ENCODE peak calls at places on chromosome 17, in nine cellular contexts. One of them, this sample, is unnamed. For H3K4me1, the result is how much of the 10 kb centered on the place peaks cover.

GRCh38 chr17:47401100-47401499 is 77.3 kb downstream of the EFCAB13 start:
- DNase-seq in HCT116: no peak
- DNase-seq in mucosa of descending colon: no peak
- DNase-seq in GM23338: no peak
- DNase-seq in prostate gland: no peak
- DNase-seq in body of pancreas: no peak
- DNase-seq in H1: no peak
- DNase-seq in heart left ventricle: no peak
- DNase-seq in heart right ventricle: no peak
- DNase-seq in this sample: no peak

GRCh38 chr17:81044764-81045589 is 10.0 kb downstream of the BAIAP2 start:
- DNase-seq in GM23338: no peak
- DNase-seq in prostate gland: peak
- DNase-seq in mucosa of descending colon: peak
- DNase-seq in HCT116: no peak
- DNase-seq in heart left ventricle: peak
- DNase-seq in body of pancreas: peak
- DNase-seq in heart right ventricle: peak
- DNase-seq in H1: no peak
- DNase-seq in this sample: no peak

GRCh38 chr17:21076242-21076641 is 33.4 kb upstream of the USP22 start:
- DNase-seq in body of pancreas: no peak
- DNase-seq in GM23338: no peak
- DNase-seq in prostate gland: no peak
- DNase-seq in heart right ventricle: no peak
- DNase-seq in heart left ventricle: no peak
- DNase-seq in mucosa of descending colon: no peak
- DNase-seq in HCT116: no peak
- DNase-seq in H1: no peak
- DNase-seq in this sample: no peak

GRCh38 chr17:69908599-69909368 is 166.2 kb upstream of the KCNJ16 start:
- DNase-seq in GM23338: no peak
- DNase-seq in prostate gland: no peak
- DNase-seq in H1: no peak
- DNase-seq in mucosa of descending colon: no peak
- DNase-seq in body of pancreas: no peak
- DNase-seq in HCT116: no peak
- DNase-seq in heart left ventricle: no peak
- DNase-seq in heart right ventricle: no peak
- DNase-seq in this sample: no peak

GRCh38 chr17:47708864-47709541 is 15.0 kb downstream of the TBKBP1 start:
- DNase-seq in HCT116: no peak
- DNase-seq in GM23338: peak
- DNase-seq in body of pancreas: peak
- DNase-seq in H1: no peak
- DNase-seq in prostate gland: no peak
- DNase-seq in heart left ventricle: no peak
- DNase-seq in heart right ventricle: no peak
- DNase-seq in mucosa of descending colon: peak
- DNase-seq in this sample: no peak

GRCh38 chr17:81434079-81434478 is 38.8 kb downstream of the BAHCC1 start:
- DNase-seq in prostate gland: no peak
- DNase-seq in heart left ventricle: no peak
- DNase-seq in heart right ventricle: no peak
- DNase-seq in body of pancreas: peak
- DNase-seq in mucosa of descending colon: no peak
- DNase-seq in GM23338: no peak
- DNase-seq in HCT116: no peak
- DNase-seq in H1: no peak
- DNase-seq in this sample: no peak

GRCh38 chr17:49021095-49021767 is 24.0 kb downstream of the IGF2BP1 start:
- DNase-seq in GM23338: peak
- DNase-seq in heart left ventricle: no peak
- DNase-seq in body of pancreas: no peak
- DNase-seq in prostate gland: no peak
- DNase-seq in heart right ventricle: no peak
- DNase-seq in H1: no peak
- DNase-seq in mucosa of descending colon: no peak
- DNase-seq in HCT116: no peak
- DNase-seq in this sample: no peak

GRCh38 chr17:189444-189843 is 8.0 kb upstream of the DOC2B start:
- DNase-seq in H1: no peak
- DNase-seq in heart right ventricle: no peak
- DNase-seq in body of pancreas: no peak
- DNase-seq in heart left ventricle: no peak
- DNase-seq in mucosa of descending colon: no peak
- DNase-seq in GM23338: no peak
- DNase-seq in HCT116: no peak
- DNase-seq in prostate gland: no peak
- DNase-seq in this sample: no peak

GRCh38 chr17:50715471-50715870 is 3.9 kb upstream of the LUC7L3 start:
- DNase-seq in HCT116: no peak
- DNase-seq in H1: no peak
- DNase-seq in heart left ventricle: no peak
- DNase-seq in body of pancreas: no peak
- DNase-seq in GM23338: no peak
- DNase-seq in prostate gland: no peak
- DNase-seq in mucosa of descending colon: no peak
- DNase-seq in heart right ventricle: no peak
- DNase-seq in this sample: no peak

GRCh38 chr17:81516439-81516838 is 3.8 kb upstream of the ACTG1 start:
- DNase-seq in mucosa of descending colon: no peak
- DNase-seq in H1: no peak
- DNase-seq in heart right ventricle: no peak
- DNase-seq in HCT116: no peak
- DNase-seq in body of pancreas: peak
- DNase-seq in GM23338: no peak
- DNase-seq in heart left ventricle: no peak
- DNase-seq in prostate gland: no peak
- DNase-seq in this sample: no peak

GRCh38 chr17:68621065-68621464 is 19.9 kb upstream of the FAM20A start:
- DNase-seq in HCT116: no peak
- DNase-seq in GM23338: no peak
- DNase-seq in body of pancreas: no peak
- DNase-seq in mucosa of descending colon: no peak
- DNase-seq in heart right ventricle: no peak
- DNase-seq in heart left ventricle: no peak
- DNase-seq in prostate gland: no peak
- DNase-seq in H1: no peak
- DNase-seq in this sample: no peak

GRCh38 chr17:30454635-30455034 is 22.6 kb upstream of the GOSR1 start:
- DNase-seq in GM23338: no peak
- DNase-seq in heart right ventricle: no peak
- DNase-seq in H1: no peak
- DNase-seq in HCT116: no peak
- DNase-seq in body of pancreas: no peak
- DNase-seq in heart left ventricle: no peak
- DNase-seq in prostate gland: no peak
- DNase-seq in mucosa of descending colon: no peak
- DNase-seq in this sample: no peak

GRCh38 chr17:61400786-61401279 is 1.2 kb downstream of the TBX2 start:
- DNase-seq in GM23338: no peak
- DNase-seq in body of pancreas: no peak
- DNase-seq in prostate gland: no peak
- DNase-seq in heart left ventricle: no peak
- DNase-seq in mucosa of descending colon: peak
- DNase-seq in HCT116: no peak
- DNase-seq in heart right ventricle: no peak
- DNase-seq in H1: no peak
- DNase-seq in this sample: no peak

GRCh38 chr17:68973098-68973929 is 18.1 kb upstream of the ABCA8 start:
- DNase-seq in GM23338: no peak
- DNase-seq in HCT116: no peak
- DNase-seq in body of pancreas: no peak
- DNase-seq in H1: no peak
- DNase-seq in mucosa of descending colon: no peak
- DNase-seq in heart right ventricle: no peak
- DNase-seq in prostate gland: no peak
- DNase-seq in heart left ventricle: no peak
- DNase-seq in this sample: no peak

GRCh38 chr17:2068101-2068518 is 13.2 kb downstream of the HIC1 start:
- DNase-seq in mucosa of descending colon: no peak
- DNase-seq in heart left ventricle: no peak
- DNase-seq in HCT116: no peak
- DNase-seq in H1: no peak
- DNase-seq in prostate gland: no peak
- DNase-seq in body of pancreas: no peak
- DNase-seq in GM23338: no peak
- DNase-seq in heart right ventricle: no peak
- DNase-seq in this sample: no peak

GRCh38 chr17:67025216-67025792 is 19.1 kb upstream of the CACNG1 start:
- DNase-seq in prostate gland: no peak
- DNase-seq in heart right ventricle: no peak
- DNase-seq in HCT116: no peak
- DNase-seq in body of pancreas: peak
- DNase-seq in GM23338: no peak
- DNase-seq in heart left ventricle: no peak
- DNase-seq in H1: no peak
- DNase-seq in mucosa of descending colon: peak
- DNase-seq in this sample: no peak
- H3K4me1 ChIP-seq in prostate gland: under half
- H3K4me1 ChIP-seq in heart right ventricle: under half
- H3K4me1 ChIP-seq in HCT116: under half
- H3K4me1 ChIP-seq in body of pancreas: under half
- H3K4me1 ChIP-seq in GM23338: under half
- H3K4me1 ChIP-seq in heart left ventricle: under half
- H3K4me1 ChIP-seq in H1: under half
- H3K4me1 ChIP-seq in mucosa of descending colon: under half
- H3K4me1 ChIP-seq in this sample: under half

DNA sequence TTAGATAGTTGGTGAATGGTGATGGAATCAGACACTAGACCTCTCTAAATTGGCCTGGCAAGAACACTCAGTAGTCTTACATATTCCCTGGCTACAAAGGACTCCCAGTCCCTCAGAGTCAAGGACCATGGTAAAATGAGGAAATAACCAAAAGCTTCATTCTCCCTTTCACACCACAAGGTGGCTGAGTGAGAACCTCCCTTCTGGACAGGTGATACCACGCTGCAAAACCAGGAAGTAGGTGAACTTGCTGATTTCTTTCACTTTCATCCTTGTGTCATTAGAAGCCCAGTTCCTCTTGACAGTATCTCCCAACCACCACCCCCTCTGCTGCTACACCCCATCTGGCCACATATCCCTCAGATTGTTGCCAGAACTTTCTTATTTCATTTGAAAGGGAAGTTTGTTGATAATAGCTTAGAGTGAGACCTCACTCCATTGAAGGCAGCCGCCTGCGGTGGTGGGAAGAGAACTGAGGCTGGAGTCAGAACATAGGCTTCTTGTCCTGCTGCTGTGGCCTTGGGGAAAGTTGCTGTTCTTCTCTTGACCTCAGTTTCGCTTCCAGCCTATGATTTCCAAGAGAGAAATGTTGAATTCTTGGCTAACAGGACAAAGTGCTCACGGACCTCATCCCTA is 290.6 kb upstream of the CCL2 start:
- DNase-seq in body of pancreas: no peak
- DNase-seq in heart right ventricle: no peak
- DNase-seq in mucosa of descending colon: no peak
- DNase-seq in H1: no peak
- DNase-seq in HCT116: no peak
- DNase-seq in prostate gland: no peak
- DNase-seq in heart left ventricle: no peak
- DNase-seq in GM23338: peak
- DNase-seq in this sample: no peak
- H3K4me1 ChIP-seq in body of pancreas: under half
- H3K4me1 ChIP-seq in heart right ventricle: under half
- H3K4me1 ChIP-seq in mucosa of descending colon: under half
- H3K4me1 ChIP-seq in H1: under half
- H3K4me1 ChIP-seq in HCT116: under half
- H3K4me1 ChIP-seq in prostate gland: under half
- H3K4me1 ChIP-seq in heart left ventricle: under half
- H3K4me1 ChIP-seq in GM23338: under half
- H3K4me1 ChIP-seq in this sample: under half

DNA sequence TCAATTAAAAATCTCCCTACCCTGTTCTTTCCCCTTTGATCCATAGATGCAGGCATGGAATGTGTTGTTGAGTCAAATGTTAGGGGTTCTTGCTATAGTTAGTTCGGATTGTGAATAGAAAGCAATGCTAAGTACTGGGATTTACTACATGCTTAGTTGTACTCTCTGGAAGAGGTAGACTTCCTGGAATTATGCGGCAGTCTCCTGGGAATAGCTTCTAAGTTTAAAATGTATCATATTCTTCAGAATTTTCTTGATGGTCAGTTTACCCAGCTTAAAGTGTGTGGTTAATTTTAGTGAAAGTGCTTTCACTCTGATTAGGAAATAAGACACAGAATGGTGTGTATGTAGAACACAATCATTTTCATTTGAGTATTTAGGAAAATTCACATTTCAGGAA is 3.5 kb downstream of the CLTC start:
- DNase-seq in H1: no peak
- DNase-seq in heart right ventricle: no peak
- DNase-seq in HCT116: no peak
- DNase-seq in mucosa of descending colon: no peak
- DNase-seq in body of pancreas: no peak
- DNase-seq in prostate gland: no peak
- DNase-seq in heart left ventricle: no peak
- DNase-seq in GM23338: no peak
- DNase-seq in this sample: no peak
- H3K4me1 ChIP-seq in H1: under half
- H3K4me1 ChIP-seq in heart right ventricle: half or more
- H3K4me1 ChIP-seq in HCT116: under half
- H3K4me1 ChIP-seq in mucosa of descending colon: half or more
- H3K4me1 ChIP-seq in body of pancreas: half or more
- H3K4me1 ChIP-seq in prostate gland: under half
- H3K4me1 ChIP-seq in heart left ventricle: under half
- H3K4me1 ChIP-seq in GM23338: under half
- H3K4me1 ChIP-seq in this sample: under half

DNA sequence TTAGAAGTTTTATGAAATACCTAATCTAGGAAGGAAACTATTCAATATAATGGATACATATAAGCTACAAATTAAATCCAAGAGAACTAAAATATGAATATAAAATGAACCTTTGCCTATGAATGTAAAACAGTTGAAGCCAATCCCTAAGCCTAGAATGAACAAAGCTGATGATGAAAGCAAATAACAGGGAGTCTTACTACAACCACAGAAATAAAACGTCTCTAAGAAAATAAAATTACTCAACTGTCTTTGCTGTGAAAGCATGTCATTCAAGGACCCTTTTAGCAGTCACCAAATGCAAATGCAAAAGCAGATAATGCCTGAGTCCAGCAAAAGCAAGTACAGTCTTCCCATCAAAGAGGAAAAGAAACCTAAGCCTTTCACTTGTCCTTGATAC is 23.0 kb downstream of the FAM222B start:
- DNase-seq in H1: no peak
- DNase-seq in body of pancreas: no peak
- DNase-seq in HCT116: no peak
- DNase-seq in prostate gland: no peak
- DNase-seq in GM23338: no peak
- DNase-seq in heart left ventricle: no peak
- DNase-seq in mucosa of descending colon: no peak
- DNase-seq in heart right ventricle: no peak
- DNase-seq in this sample: no peak
- H3K4me1 ChIP-seq in H1: under half
- H3K4me1 ChIP-seq in body of pancreas: under half
- H3K4me1 ChIP-seq in HCT116: under half
- H3K4me1 ChIP-seq in prostate gland: under half
- H3K4me1 ChIP-seq in GM23338: under half
- H3K4me1 ChIP-seq in heart left ventricle: under half
- H3K4me1 ChIP-seq in mucosa of descending colon: under half
- H3K4me1 ChIP-seq in heart right ventricle: under half
- H3K4me1 ChIP-seq in this sample: under half

GRCh38 chr17:40320771-40321501 is 12.0 kb downstream of the RARA start:
- DNase-seq in prostate gland: no peak
- DNase-seq in HCT116: no peak
- DNase-seq in body of pancreas: no peak
- DNase-seq in GM23338: no peak
- DNase-seq in heart right ventricle: peak
- DNase-seq in heart left ventricle: peak
- DNase-seq in mucosa of descending colon: peak
- DNase-seq in H1: no peak
- DNase-seq in this sample: no peak
- H3K4me1 ChIP-seq in prostate gland: under half
- H3K4me1 ChIP-seq in HCT116: half or more
- H3K4me1 ChIP-seq in body of pancreas: half or more
- H3K4me1 ChIP-seq in GM23338: under half
- H3K4me1 ChIP-seq in heart right ventricle: half or more
- H3K4me1 ChIP-seq in heart left ventricle: half or more
- H3K4me1 ChIP-seq in mucosa of descending colon: half or more
- H3K4me1 ChIP-seq in H1: under half
- H3K4me1 ChIP-seq in this sample: half or more

This sample was measured in Panc1.